ENCODE peak calls at places on chromosomes 7 and 10, in six cellular contexts. U, R, F, T, K and D are unnamed samples.

GRCh38 chr7:5550831-5551230 is 127.2 kb upstream of the TNRC18 start:
- DNase-seq in U (peak), R (peak), F (no peak), T (no peak), K (no peak), D (no peak)

GRCh38 chr7:156566812-156567549 is 73.6 kb upstream of the RNF32 start:
- DNase-seq in U (no peak), R (no peak), F (no peak), T (no peak), K (peak), D (no peak)

GRCh38 chr7:18638594-18639452 is 143.3 kb downstream of the HDAC9 start:
- DNase-seq in U (peak), R (no peak), F (peak), T (no peak), K (no peak), D (peak)

GRCh38 chr10:73648975-73649829 is 6.6 kb downstream of the SYNPO2L start:
- DNase-seq in U (peak), R (peak), F (no peak), T (no peak), K (no peak), D (no peak)

GRCh38 chr7:92810242-92810611 is 26.1 kb downstream of the CDK6 start:
- DNase-seq in U (peak), R (no peak), F (no peak), T (no peak), K (no peak), D (no peak)

GRCh38 chr10:120742373-120742772 is 108.8 kb upstream of the WDR11 start:
- DNase-seq in U (no peak), R (no peak), F (no peak), T (no peak), K (no peak), D (no peak)

GRCh38 chr10:104122273-104123107 is 519 bp downstream of the SFR1 start:
- DNase-seq in U (peak), R (no peak), F (no peak), T (peak), K (no peak), D (no peak)

GRCh38 chr7:129872054-129872453 is 80.7 kb downstream of the UBE2H start:
- DNase-seq in U (no peak), R (no peak), F (no peak), T (no peak), K (no peak), D (no peak)

GRCh38 chr10:44355630-44356029 is 29.3 kb downstream of the CXCL12 start:
- DNase-seq in U (no peak), R (no peak), F (no peak), T (no peak), K (no peak), D (no peak)

GRCh38 chr10:119395287-119396007 is 147.1 kb downstream of the RGS10 start:
- DNase-seq in U (peak), R (peak), F (no peak), T (peak), K (no peak), D (no peak)

GRCh38 chr7:37248396-37248836 is 200.2 kb downstream of the ELMO1 start:
- DNase-seq in U (peak), R (peak), F (no peak), T (no peak), K (no peak), D (no peak)

GRCh38 chr10:110269641-110270318 is 34.9 kb downstream of the SMNDC1 start:
- DNase-seq in U (peak), R (no peak), F (no peak), T (peak), K (peak), D (peak)

GRCh38 chr10:118844731-118845573 is 90.2 kb upstream of the CACUL1 start:
- DNase-seq in U (peak), R (no peak), F (no peak), T (no peak), K (no peak), D (no peak)

GRCh38 chr7:158573310-158573709 is 14.3 kb downstream of the PTPRN2 start:
- DNase-seq in U (no peak), R (no peak), F (no peak), T (no peak), K (no peak), D (no peak)

GRCh38 chr10:81838950-81839349 is 36.0 kb upstream of the NRG3 start:
- DNase-seq in U (peak), R (peak), F (no peak), T (no peak), K (no peak), D (no peak)

GRCh38 chr10:16519250-16519907 is 2.3 kb downstream of the C1QL3 start:
- DNase-seq in U (no peak), R (peak), F (no peak), T (no peak), K (no peak), D (no peak)

GRCh38 chr10:72800000-72800740 is 93.4 kb upstream of the OIT3 start:
- DNase-seq in U (peak), R (no peak), F (no peak), T (no peak), K (peak), D (peak)

GRCh38 chr7:55160539-55160938 is 141.7 kb downstream of the EGFR start:
- DNase-seq in U (peak), R (no peak), F (no peak), T (no peak), K (no peak), D (peak)

GRCh38 chr10:767211-767610 is 77.7 kb upstream of the DIP2C start:
- DNase-seq in U (no peak), R (no peak), F (no peak), T (no peak), K (no peak), D (no peak)

GRCh38 chr10:116947838-116948529 is 57.0 kb downstream of the SHTN1 start:
- DNase-seq in U (peak), R (peak), F (no peak), T (no peak), K (peak), D (peak)

GRCh38 chr7:784971-785370 is 47.3 kb upstream of the SUN1 start:
- DNase-seq in U (no peak), R (no peak), F (no peak), T (no peak), K (no peak), D (no peak)